ENCODE peak calls at places on chromosomes 7 and 10, in ten cellular contexts. F is mammary epithelial cell; I is 8988T; C is GM18507; E is substantia nigra; X is ovary; J is activated CD4-positive, alpha-beta memory T cell treated with anti-CD3 and anti-CD28 coated beads, Interleukin-2, amount 10 ng/mL, durations not matched to agents 7 days and 5 days; W is NCI-H1436; U is stomach; H is T follicular helper cell. P is an unnamed sample.

GRCh38 chr10:75597691-75598455 is 166.4 kb downstream of the LRMDA start:
- DNase-seq in X (no peak), F (no peak), H (no peak), J (no peak), C (no peak), W (no peak), E (no peak), U (no peak), I (no peak), P (no peak)

GRCh38 chr7:101164071-101164840 is 1.1 kb downstream of the VGF start:
- DNase-seq in E (peak), U (peak), J (no peak), F (peak), C (no peak), W (no peak), H (no peak), I (no peak), X (no peak), P (peak)

GRCh38 chr7:72080349-72080766 is 331.8 kb downstream of the CALN1 start:
- DNase-seq in C (no peak), J (no peak), E (no peak), W (no peak), H (no peak), F (no peak), I (no peak), U (no peak), X (no peak), P (no peak)

GRCh38 chr7:5077740-5078139 is 32.1 kb downstream of the RBAK start:
- DNase-seq in J (no peak), I (no peak), X (no peak), H (no peak), W (peak), F (no peak), E (peak), U (no peak), C (no peak), P (peak)

GRCh38 chr10:12511651-12512050 is 162.3 kb downstream of the CAMK1D start:
- DNase-seq in X (no peak), U (no peak), W (no peak), J (no peak), C (no peak), E (no peak), I (no peak), F (no peak), H (no peak), P (no peak)

GRCh38 chr7:16234493-16235151 is 186.7 kb downstream of the CRPPA start:
- DNase-seq in E (no peak), H (no peak), X (no peak), C (no peak), W (no peak), I (no peak), F (no peak), U (no peak), J (no peak), P (no peak)

GRCh38 chr7:157361537-157361936 is 24.7 kb downstream of the DNAJB6 start:
- DNase-seq in H (no peak), U (no peak), J (no peak), I (no peak), E (no peak), W (no peak), C (no peak), X (no peak), F (no peak), P (no peak)

GRCh38 chr10:35765039-35765662 is 123.1 kb upstream of the FZD8 start:
- DNase-seq in E (peak), U (peak), J (no peak), X (no peak), W (no peak), F (no peak), I (no peak), C (no peak), H (no peak), P (no peak)

GRCh38 chr7:2112261-2113203 is 120.2 kb downstream of the MAD1L1 start:
- DNase-seq in J (no peak), X (no peak), F (no peak), E (no peak), W (no peak), H (no peak), C (no peak), U (no peak), I (no peak), P (no peak)

GRCh38 chr7:83819911-83820310 is 171.0 kb upstream of the SEMA3E start:
- DNase-seq in I (no peak), U (no peak), H (no peak), X (no peak), F (no peak), C (no peak), J (no peak), W (no peak), E (no peak), P (no peak)

GRCh38 chr10:35027567-35027966 is 62.6 kb downstream of the CUL2 start:
- DNase-seq in F (no peak), I (no peak), C (no peak), J (no peak), U (no peak), W (no peak), E (no peak), X (no peak), H (no peak), P (peak)

GRCh38 chr7:74148491-74148890 is 25.7 kb upstream of the EIF4H start:
- DNase-seq in W (no peak), I (no peak), H (no peak), J (no peak), X (no peak), U (no peak), C (no peak), F (no peak), E (no peak), P (no peak)

GRCh38 chr10:24822557-24822956 is 98.9 kb upstream of the ARHGAP21 start:
- DNase-seq in J (no peak), I (no peak), C (peak), F (no peak), U (no peak), X (no peak), H (no peak), E (no peak), W (no peak), P (no peak)

GRCh38 chr10:130341325-130341724 is 205.1 kb downstream of the GLRX3 start:
- DNase-seq in I (no peak), F (no peak), J (no peak), W (peak), U (no peak), X (no peak), E (peak), H (no peak), C (no peak), P (no peak)

GRCh38 chr7:24767878-24768569 is 10.8 kb upstream of the GSDME start:
- DNase-seq in J (no peak), X (no peak), E (no peak), W (no peak), I (no peak), C (no peak), F (no peak), H (no peak), U (no peak), P (no peak)

GRCh38 chr7:56053379-56053778 is 1.8 kb downstream of the CCT6A start:
- DNase-seq in C (no peak), X (no peak), U (no peak), I (no peak), E (no peak), H (no peak), W (no peak), J (no peak), F (no peak), P (no peak)

GRCh38 chr7:80699030-80699638 is 60.7 kb downstream of the CD36 start:
- DNase-seq in E (no peak), J (no peak), I (no peak), C (no peak), F (peak), X (no peak), H (no peak), U (no peak), W (peak), P (peak)

GRCh38 chr10:3741688-3742461 is 43.1 kb downstream of the KLF6 start:
- DNase-seq in H (no peak), W (no peak), F (no peak), U (no peak), E (no peak), I (no peak), C (no peak), X (no peak), J (no peak), P (peak)

GRCh38 chr10:123367181-123367580 is 213.0 kb downstream of the BUB3 start:
- DNase-seq in C (no peak), E (peak), U (no peak), J (no peak), X (no peak), H (no peak), F (no peak), W (no peak), I (no peak), P (no peak)

GRCh38 chr10:94626476-94626875 is 57.1 kb upstream of the CYP2C18 start:
- DNase-seq in F (peak), I (no peak), X (no peak), C (no peak), W (no peak), E (no peak), U (no peak), J (no peak), H (no peak), P (no peak)

GRCh38 chr10:70537398-70538194 is 59.0 kb downstream of the PALD1 start:
- DNase-seq in I (peak), U (peak), C (no peak), J (no peak), F (no peak), W (peak), X (no peak), E (no peak), H (no peak), P (no peak)

GRCh38 chr10:91311601-91312000 is 91.1 kb downstream of the PCGF5 start:
- DNase-seq in X (no peak), H (no peak), C (no peak), W (no peak), E (no peak), J (no peak), U (no peak), I (no peak), F (no peak), P (peak)

GRCh38 chr10:78306358-78306757 is 272.7 kb downstream of the RPS24 start:
- DNase-seq in E (no peak), C (no peak), I (no peak), J (no peak), X (no peak), F (no peak), U (no peak), W (no peak), H (no peak), P (no peak)

GRCh38 chr7:6350057-6350752 is 77.8 kb upstream of the CYTH3 start:
- DNase-seq in W (no peak), X (no peak), J (no peak), C (no peak), U (no peak), F (no peak), E (no peak), I (no peak), H (no peak), P (no peak)

GRCh38 chr10:71228875-71229720 is 16.7 kb downstream of the UNC5B start:
- DNase-seq in C (no peak), U (no peak), H (no peak), E (no peak), J (no peak), X (no peak), I (no peak), F (no peak), W (no peak), P (no peak)

GRCh38 chr10:70455213-70455630 is 13.7 kb upstream of the NODAL start:
- DNase-seq in E (no peak), H (no peak), U (no peak), I (no peak), X (no peak), C (no peak), F (no peak), W (no peak), J (no peak), P (no peak)

P was measured in fibroblast of the aortic adventitia.